ENCODE peak calls at places on chromosome 12, in five cellular contexts. J, Y, Q, B and G are unnamed samples. For H3K4me1, the result is how much of the 10 kb centered on the place peaks cover.

GRCh38 chr12:110247340-110248095 is 33.5 kb upstream of the ATP2A2 start:
- DNase-seq in B (no peak), J (no peak), Y (no peak), Q (no peak), G (no peak)

GRCh38 chr12:57810450-57810849 is 8.1 kb downstream of the AVIL start:
- DNase-seq in J (peak), B (no peak), Q (no peak), Y (no peak), G (no peak)

GRCh38 chr12:24069532-24070395 is 120.3 kb upstream of the SOX5 start:
- DNase-seq in Q (no peak), B (no peak), Y (no peak), J (peak), G (no peak)

GRCh38 chr12:120257041-120257821 is 8.3 kb downstream of the PXN start:
- DNase-seq in B (peak), J (peak), Q (peak), Y (peak), G (no peak)

GRCh38 chr12:43758247-43758727 is 303 bp downstream of the PUS7L start:
- DNase-seq in J (peak), Q (no peak), B (peak), Y (peak), G (no peak)

GRCh38 chr12:2288001-2288400 is 235.2 kb downstream of the CACNA1C start:
- DNase-seq in Q (no peak), B (no peak), J (peak), Y (no peak), G (no peak)

GRCh38 chr12:38892976-38893375 is 12.4 kb downstream of the CPNE8 start:
- DNase-seq in J (no peak), Q (no peak), B (no peak), Y (no peak), G (no peak)

GRCh38 chr12:92511776-92512175 is 191.0 kb upstream of the PLEKHG7 start:
- DNase-seq in B (no peak), Q (no peak), J (no peak), Y (no peak), G (no peak)

GRCh38 chr12:11482955-11483354 is 87.6 kb upstream of the PRB2 start:
- DNase-seq in Q (no peak), B (no peak), Y (no peak), J (peak), G (no peak)

GRCh38 chr12:115911360-115911759 is 366.1 kb downstream of the MED13L start:
- DNase-seq in B (no peak), Q (no peak), J (no peak), Y (no peak), G (no peak)

GRCh38 chr12:42426733-42427132 is 100.8 kb downstream of the PPHLN1 start:
- DNase-seq in B (no peak), Y (no peak), J (peak), Q (no peak), G (no peak)

GRCh38 chr12:212383-212798 is 1.6 kb downstream of the SLC6A12 start:
- DNase-seq in B (no peak), Q (no peak), Y (no peak), J (no peak), G (no peak)

GRCh38 chr12:124553862-124554428 is 13.5 kb downstream of the NCOR2 start:
- DNase-seq in J (no peak), Y (no peak), Q (no peak), B (no peak), G (no peak)

GRCh38 chr12:14911131-14911530 is 25.5 kb upstream of the MGP start:
- DNase-seq in Y (no peak), J (no peak), Q (no peak), B (no peak), G (no peak)

GRCh38 chr12:65822732-65823480 is 1.4 kb upstream of the HMGA2 start:
- DNase-seq in B (no peak), Y (peak), J (peak), Q (no peak), G (no peak)

GRCh38 chr12:106647793-106648514 is 65.2 kb downstream of the RFX4 start:
- DNase-seq in Y (no peak), Q (no peak), J (no peak), B (no peak), G (no peak)

GRCh38 chr12:27762757-27763156 is 17.3 kb upstream of the KLHL42 start:
- DNase-seq in Q (no peak), B (no peak), J (no peak), Y (no peak), G (no peak)

GRCh38 chr12:122864894-122865253 is 29.6 kb downstream of the HIP1R start:
- DNase-seq in Q (no peak), J (no peak), Y (no peak), B (no peak), G (no peak)

GRCh38 chr12:91143241-91143640 is 31.9 kb upstream of the LUM start:
- DNase-seq in Q (no peak), B (no peak), Y (no peak), J (peak), G (no peak)
- H3K4me1 ChIP-seq in Q (under half), B (under half), Y (under half), J (under half), G (under half)

GRCh38 chr12:51217968-51218606 is at the start of gene POU6F1:
- DNase-seq in J (peak), Q (peak), B (peak), Y (peak), G (no peak)
- TF ChIP-seq POLR2A in J (peak), Q (peak), B (peak), Y (peak), G (peak)

GRCh38 chr12:9867531-9867930 is 1.6 kb downstream of the CLEC2B start:
- DNase-seq in B (no peak), Q (no peak), J (no peak), Y (no peak), G (no peak)
- H3K4me1 ChIP-seq in B (under half), Q (under half), J (under half), Y (under half), G (under half)

DNA sequence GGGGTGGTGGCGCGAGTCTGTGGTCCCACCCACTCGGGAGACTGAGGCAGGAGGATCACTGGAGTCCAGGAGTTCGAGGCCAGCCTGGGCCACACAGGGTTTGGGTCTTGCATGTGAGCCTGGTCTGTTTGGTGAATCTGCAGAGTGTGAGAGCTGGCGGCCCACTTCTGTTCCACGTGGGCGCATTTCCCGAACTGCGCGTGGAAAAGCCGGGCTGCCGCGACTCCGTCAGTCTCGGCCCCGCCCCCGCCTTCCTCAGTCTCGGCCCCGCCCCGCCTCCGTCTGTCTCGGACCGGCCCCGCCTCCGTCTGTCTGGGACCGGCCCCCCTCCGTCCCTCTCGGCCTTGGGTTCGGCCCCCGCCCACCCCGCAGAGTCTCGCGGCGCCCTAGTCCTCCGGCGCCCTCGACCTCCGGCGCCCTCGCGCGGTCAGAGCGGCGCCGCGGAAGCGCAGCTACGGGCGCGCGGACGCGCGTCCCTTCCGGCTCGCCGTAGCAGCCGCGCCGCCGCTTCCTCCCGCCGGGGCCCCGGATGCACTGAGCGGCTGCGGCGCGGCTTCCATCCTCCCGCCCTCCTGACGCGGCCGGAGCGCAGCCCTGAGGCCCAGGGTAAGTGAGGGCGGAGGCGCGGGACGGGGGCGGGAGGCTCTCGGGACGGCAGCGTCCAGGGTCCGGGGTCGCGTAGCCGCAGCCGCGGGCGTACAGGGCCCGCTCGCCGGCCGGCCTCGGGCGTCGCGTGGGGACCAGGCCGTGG is at the start of gene EP400:
- DNase-seq in Y (peak), B (peak), J (peak), Q (peak), G (no peak)
- TF ChIP-seq POLR2A in Y (no peak), B (peak), J (peak), Q (peak), G (no peak)

GRCh38 chr12:89376202-89376529 is 23.9 kb upstream of the DUSP6 start:
- DNase-seq in Y (no peak), B (no peak), J (no peak), Q (no peak), G (no peak)
- H3K4me1 ChIP-seq in Y (under half), B (under half), J (under half), Q (under half), G (under half)

GRCh38 chr12:64610660-64611429 is 550 bp downstream of the RASSF3 start:
- DNase-seq in Y (peak), B (peak), Q (peak), J (peak), G (no peak)

GRCh38 chr12:64609543-64610091 is 678 bp upstream of the RASSF3 start:
- DNase-seq in Q (no peak), B (no peak), Y (no peak), J (peak), G (no peak)

GRCh38 chr12:64611430-64612286 is 1.4 kb downstream of the RASSF3 start:
- DNase-seq in Q (peak), Y (peak), J (peak), B (peak), G (no peak)

GRCh38 chr12:64608901-64609542 is 1.3 kb upstream of the RASSF3 start:
- DNase-seq in Y (peak), B (no peak), J (peak), Q (peak), G (no peak)

DNA sequence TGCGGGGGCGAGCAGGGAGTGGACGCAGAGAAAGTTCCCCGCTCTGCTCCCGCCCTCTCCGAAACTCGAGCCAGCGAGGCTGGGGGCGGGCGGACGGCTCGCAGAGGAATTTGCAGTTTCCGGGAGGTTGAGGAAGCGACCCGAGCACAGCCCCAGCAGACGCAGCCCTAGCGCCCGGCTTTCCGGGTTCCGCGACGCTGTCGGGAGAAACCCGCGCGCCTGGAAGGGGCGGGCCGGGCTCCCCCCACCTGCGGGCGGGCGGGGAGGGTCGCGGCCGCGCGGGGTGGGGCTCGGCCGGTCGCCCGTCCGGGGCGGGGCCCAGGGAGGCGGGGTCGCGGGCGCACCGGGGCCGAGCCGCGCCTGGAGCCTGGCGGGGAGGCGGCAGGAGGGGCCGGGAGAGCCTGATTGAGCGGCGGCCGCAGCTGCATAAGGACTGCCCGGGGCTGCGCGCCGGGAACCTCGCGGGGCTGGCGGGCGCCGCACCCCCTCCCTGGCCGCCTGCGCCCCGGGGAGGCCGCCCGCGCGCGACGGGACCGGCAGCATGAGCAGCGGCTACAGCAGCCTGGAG is at the start of gene RASSF3:
- DNase-seq in J (peak), Y (peak), B (peak), Q (peak), G (no peak)
- TF ChIP-seq POLR2A in J (no peak), Y (peak), B (peak), Q (peak), G (no peak)

GRCh38 chr12:47207829-47208248 is 128.1 kb upstream of the AMIGO2 start:
- DNase-seq in Y (no peak), J (no peak), B (no peak), Q (no peak), G (no peak)

GRCh38 chr12:47210776-47211175 is 131.0 kb upstream of the AMIGO2 start:
- DNase-seq in Q (no peak), B (no peak), J (no peak), Y (no peak), G (no peak)

GRCh38 chr12:47206450-47206830 is 126.7 kb upstream of the AMIGO2 start:
- DNase-seq in B (no peak), Q (no peak), Y (no peak), J (no peak), G (no peak)

GRCh38 chr12:47207005-47207717 is 127.4 kb upstream of the AMIGO2 start:
- DNase-seq in Y (no peak), B (no peak), J (no peak), Q (no peak), G (no peak)

DNA sequence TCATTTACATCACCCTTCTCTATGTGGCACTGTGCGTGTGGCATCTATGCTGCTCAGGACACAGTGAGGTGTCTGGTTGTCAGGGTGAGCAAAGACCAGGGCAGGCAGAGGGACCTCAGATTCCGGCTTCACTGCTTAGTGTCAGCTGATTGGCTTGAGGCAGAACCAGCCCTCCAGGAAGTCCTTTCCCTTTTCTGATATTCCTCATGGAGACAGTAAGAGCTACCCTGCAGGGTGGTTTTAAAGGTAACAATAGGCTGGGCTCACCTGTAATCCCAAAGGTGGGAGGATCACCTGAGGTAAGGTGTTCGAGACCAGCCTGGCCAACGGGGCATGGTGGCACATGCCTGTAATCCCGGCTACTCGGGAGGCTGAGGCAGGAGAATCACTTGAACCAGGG is 129.3 kb upstream of the AMIGO2 start:
- DNase-seq in J (no peak), B (no peak), Y (no peak), Q (no peak), G (no peak)
- H3K4me1 ChIP-seq in J (under half), B (under half), Y (under half), Q (under half), G (under half)